ENCODE peak calls at places on chromosomes 11 and 22, in five cellular contexts. W is sigmoid colon, T is A549, K is adrenal gland, C is tibial nerve. L is an unnamed sample.

GRCh38 chr11:75950141-75950540 is 135.1 kb downstream of the UVRAG start:
- DNase-seq in W (no peak), T (no peak), K (no peak), C (no peak), L (no peak)

GRCh38 chr11:68503792-68504191 is 43.2 kb downstream of the PPP6R3 start:
- DNase-seq in W (no peak), T (no peak), K (no peak), C (no peak), L (no peak)

GRCh38 chr11:68904458-68904847 is 762 bp downstream of the IGHMBP2 start:
- DNase-seq in W (peak; percentile 71), T (no peak), K (no peak), C (no peak), L (no peak)

GRCh38 chr11:79485694-79486093 is 44.9 kb upstream of the TENM4 start:
- DNase-seq in W (no peak), T (no peak), K (no peak), C (no peak), L (no peak)

GRCh38 chr11:121249039-121249663 is 43.4 kb upstream of the SC5D start:
- DNase-seq in W (no peak), T (peak; percentile 31), K (no peak), C (no peak), L (no peak)

GRCh38 chr11:25991476-25991875 is 340.5 kb upstream of the ANO3 start:
- DNase-seq in W (no peak), T (no peak), K (no peak), C (no peak), L (no peak)

GRCh38 chr11:67632175-67632981 is 2.6 kb upstream of the NUDT8 start:
- DNase-seq in W (peak; percentile 61), T (no peak), K (no peak), C (no peak), L (no peak)

GRCh38 chr11:113577356-113578163 is 102.4 kb upstream of the DRD2 start:
- DNase-seq in W (no peak), T (no peak), K (no peak), C (no peak), L (no peak)

GRCh38 chr22:26648011-26648497 is 9.3 kb upstream of the MIAT start:
- DNase-seq in W (no peak), T (no peak), K (no peak), C (no peak), L (no peak)

GRCh38 chr11:76639621-76640020 is 30.9 kb downstream of the LRRC32 start:
- DNase-seq in W (peak; percentile 21), T (no peak), K (no peak), C (no peak), L (peak; percentile 32)

GRCh38 chr22:26367402-26368245 is 61.4 kb upstream of the ASPHD2 start:
- DNase-seq in W (no peak), T (peak; percentile 10), K (peak; percentile 48), C (no peak), L (no peak)

GRCh38 chr22:50542416-50542927 is 3.2 kb upstream of the KLHDC7B start:
- DNase-seq in W (no peak), T (no peak), K (no peak), C (no peak), L (no peak)

GRCh38 chr11:134574947-134575346 is 162.9 kb upstream of the B3GAT1 start:
- DNase-seq in W (peak; percentile 22), T (no peak), K (no peak), C (no peak), L (peak; percentile 2)

GRCh38 chr11:126150256-126150655 is 61.2 kb downstream of the RPUSD4 start:
- DNase-seq in W (no peak), T (no peak), K (no peak), C (no peak), L (no peak)

GRCh38 chr11:126523441-126523840 is 168.0 kb downstream of the ST3GAL4 start:
- DNase-seq in W (peak; percentile 35), T (no peak), K (no peak), C (no peak), L (no peak)

GRCh38 chr11:86047275-86047991 is 21.5 kb downstream of the PICALM start:
- DNase-seq in W (no peak), T (no peak), K (no peak), C (no peak), L (no peak)

GRCh38 chr11:111512296-111513239 is at the start of gene BTG4:
- DNase-seq in W (peak; percentile 51), T (peak; percentile 16), K (no peak), C (no peak), L (no peak)

GRCh38 chr22:19287076-19287724 is 4.3 kb downstream of the CLTCL1 start:
- DNase-seq in W (no peak), T (no peak), K (no peak), C (no peak), L (peak; percentile 31)

GRCh38 chr11:66316849-66317251 is at the start of gene CD248:
- DNase-seq in W (peak; percentile 92), T (no peak), K (no peak), C (peak; percentile 71), L (peak; percentile 91)

GRCh38 chr11:64535811-64536210 is 55.2 kb upstream of the SLC22A12 start:
- DNase-seq in W (no peak), T (no peak), K (no peak), C (no peak), L (no peak)

GRCh38 chr11:84780689-84781293 is 846.4 kb downstream of the DLG2 start:
- DNase-seq in W (no peak), T (no peak), K (no peak), C (no peak), L (no peak)

GRCh38 chr22:47168900-47169800 is 406.7 kb downstream of the TBC1D22A start:
- DNase-seq in W (peak; percentile 46), T (peak; percentile 11), K (peak; percentile 21), C (peak; percentile 5), L (peak; percentile 72)

GRCh38 chr11:124872741-124873140 is 7.5 kb downstream of the ROBO3 start:
- DNase-seq in W (peak; percentile 52), T (no peak), K (no peak), C (no peak), L (no peak)

GRCh38 chr11:105000797-105001196 is 22.2 kb downstream of the CASP5 start:
- DNase-seq in W (no peak), T (no peak), K (peak; percentile 33), C (no peak), L (no peak)

GRCh38 chr11:45926001-45926401 is 3.5 kb downstream of the LARGE2 start:
- DNase-seq in W (no peak), T (no peak), K (no peak), C (no peak), L (peak; percentile 84)

GRCh38 chr11:95512682-95513081 is 276.9 kb downstream of the FAM76B start:
- DNase-seq in W (peak; percentile 89), T (peak; percentile 7), K (peak; percentile 82), C (peak; percentile 26), L (peak; percentile 88)

GRCh38 chr11:1360181-1360834 is 29.4 kb upstream of the BRSK2 start:
- DNase-seq in W (no peak), T (no peak), K (no peak), C (no peak), L (no peak)

GRCh38 chr11:120210651-120211521 is at the start of gene OAF:
- DNase-seq in W (peak; percentile 85), T (peak; percentile 65), K (peak; percentile 78), C (peak; percentile 51), L (peak; percentile 66)

GRCh38 chr11:15107730-15108515 is 6.8 kb upstream of the INSC start:
- DNase-seq in W (no peak), T (no peak), K (no peak), C (no peak), L (no peak)

GRCh38 chr11:70326365-70326803 is 55.9 kb downstream of the PPFIA1 start:
- DNase-seq in W (peak; percentile 75), T (no peak), K (peak; percentile 57), C (no peak), L (peak; percentile 85)

DNA sequence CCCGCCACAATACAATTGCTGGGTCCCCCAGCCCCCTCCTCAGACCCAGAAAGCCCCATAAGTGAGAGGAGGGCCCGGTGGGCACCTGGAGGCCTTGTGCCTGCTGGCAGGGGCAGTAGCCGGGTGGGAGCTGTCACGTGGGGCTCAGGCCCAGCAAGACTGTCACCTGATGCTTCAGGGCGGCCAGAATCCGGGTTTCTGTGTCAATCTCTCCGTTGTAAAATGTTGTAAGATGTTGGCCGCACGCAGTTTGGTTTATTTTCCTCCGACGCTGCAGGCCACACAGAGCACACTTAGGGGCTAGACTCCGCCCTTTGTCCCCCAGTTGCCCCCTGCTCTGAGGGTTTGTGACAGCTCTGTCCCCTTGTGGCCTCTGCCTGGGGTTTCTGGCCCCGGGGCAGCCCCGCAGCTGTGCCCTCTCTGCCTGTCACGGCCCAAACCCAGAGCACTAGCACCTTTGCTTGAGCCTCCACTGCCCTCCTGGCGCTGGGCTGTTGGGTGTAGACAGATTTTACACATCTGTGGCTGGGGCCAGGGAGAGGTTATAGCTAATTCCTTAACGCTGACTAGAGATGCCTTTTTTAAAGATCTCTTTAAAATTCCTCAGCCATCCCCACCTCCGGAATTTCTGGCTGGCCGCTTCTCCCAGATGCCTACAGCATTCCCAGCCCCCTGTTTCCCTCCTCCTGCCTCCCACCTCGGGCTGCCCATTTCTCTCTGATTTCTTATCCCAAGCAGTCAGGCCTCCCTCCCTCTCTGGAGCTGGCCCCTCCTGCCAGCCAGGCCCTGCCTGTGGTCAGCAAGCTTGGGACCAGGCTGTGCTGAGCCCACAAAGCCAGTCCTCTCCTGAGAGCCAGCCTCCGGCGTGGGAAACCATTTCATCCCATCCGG is 3.2 kb upstream of the PRR5 start:
- DNase-seq in W (peak; percentile 81), T (no peak), K (no peak), C (peak; percentile 26), L (peak; percentile 94)
- TF ChIP-seq POLR2A in W (no peak), T (no peak), K (no peak), C (no peak), L (no peak)

GRCh38 chr11:123163621-123164020 is 31.4 kb downstream of the CLMP start:
- DNase-seq in W (no peak), T (no peak), K (no peak), C (no peak), L (no peak)
- TF ChIP-seq CTCF in W (no peak), T (no peak), K (no peak), C (no peak), L (no peak)

GRCh38 chr11:12693485-12694181 is 19.4 kb downstream of the TEAD1 start:
- DNase-seq in W (peak; percentile 84), T (peak; percentile 73), K (peak; percentile 67), C (peak; percentile 17), L (peak; percentile 47)

GRCh38 chr11:12695221-12695794 is 21.1 kb downstream of the TEAD1 start:
- DNase-seq in W (no peak), T (no peak), K (peak; percentile 2), C (no peak), L (no peak)

GRCh38 chr11:12693075-12693473 is 18.9 kb downstream of the TEAD1 start:
- DNase-seq in W (no peak), T (no peak), K (peak; percentile 39), C (no peak), L (no peak)

GRCh38 chr11:12692238-12693074 is 18.2 kb downstream of the TEAD1 start:
- DNase-seq in W (peak; percentile 97), T (peak; percentile 75), K (peak; percentile 95), C (peak; percentile 71), L (peak; percentile 73)

GRCh38 chr11:12694182-12694531 is 19.9 kb downstream of the TEAD1 start:
- DNase-seq in W (no peak), T (no peak), K (peak; percentile 31), C (no peak), L (no peak)
- TF ChIP-seq POLR2A in W (no peak), T (no peak), K (no peak), C (no peak), L (no peak)

DNA sequence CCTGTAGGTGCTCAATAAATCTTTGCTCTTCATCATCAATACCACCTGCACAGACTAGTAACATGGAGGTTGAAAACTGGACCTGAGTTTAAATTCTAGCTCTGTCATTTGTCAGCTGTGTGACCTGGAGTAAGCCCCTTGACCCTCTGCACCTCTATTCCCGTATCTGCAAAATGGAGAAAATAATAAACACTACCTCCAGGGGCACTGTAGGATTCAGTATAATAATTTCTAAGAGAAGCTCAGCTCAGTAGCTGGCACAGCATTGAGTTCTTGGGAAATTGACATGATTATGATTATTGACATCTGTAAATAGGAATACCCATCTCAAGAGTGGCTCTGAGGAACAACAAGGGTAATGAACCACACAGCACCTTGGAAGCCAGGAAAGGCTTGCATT is 78.4 kb downstream of the MN1 start:
- DNase-seq in W (no peak), T (no peak), K (no peak), C (no peak), L (no peak)
- TF ChIP-seq CTCF in W (no peak), T (peak; percentile 24), K (no peak), C (no peak), L (no peak)